ENCODE peak calls at places on chromosome 3, in ten cellular contexts. B is cardiac muscle cell, D is NAMALWA, X is cerebellar nuclear complex, G is activated T-helper 1 cell treated with Interleukin-2 at 50 U/mL for 16 hours, V is LoVo, A is BJ, N is sciatic nerve, E is anterior cingulate cortex, Z is globus pallidus. K is an unnamed sample.

GRCh38 chr3:116148881-116149530 is 296.3 kb downstream of the LSAMP start:
- DNase-seq in N (no peak), Z (no peak), V (no peak), E (no peak), D (no peak), G (no peak), X (no peak), A (no peak), B (no peak), K (no peak)

GRCh38 chr3:14534379-14535191 is 5.6 kb downstream of the GRIP2 start:
- DNase-seq in Z (no peak), B (no peak), V (no peak), G (no peak), E (no peak), A (no peak), N (no peak), D (no peak), X (no peak), K (no peak)

GRCh38 chr3:17743660-17743995 is 1.2 kb upstream of the TBC1D5 start:
- DNase-seq in G (no peak), N (no peak), E (no peak), X (no peak), D (no peak), B (no peak), Z (no peak), V (no peak), A (no peak), K (no peak)

GRCh38 chr3:71055602-71056001 is 527.9 kb downstream of the FOXP1 start:
- DNase-seq in A (no peak), E (no peak), D (no peak), V (no peak), B (no peak), Z (no peak), N (no peak), G (no peak), X (no peak), K (no peak)

GRCh38 chr3:4712109-4712508 is 219.0 kb downstream of the ITPR1 start:
- DNase-seq in V (peak), A (no peak), D (no peak), X (no peak), N (no peak), Z (no peak), G (no peak), E (no peak), B (no peak), K (no peak)

GRCh38 chr3:173869786-173870185 is 472.2 kb downstream of the NLGN1 start:
- DNase-seq in N (no peak), E (no peak), X (no peak), D (no peak), Z (peak), B (no peak), A (no peak), V (no peak), G (no peak), K (no peak)

GRCh38 chr3:46923559-46924350 is 46.2 kb downstream of the PTH1R start:
- DNase-seq in A (no peak), D (peak), X (no peak), E (no peak), V (no peak), B (peak), G (no peak), Z (no peak), N (peak), K (no peak)

GRCh38 chr3:50503504-50503903 is at the start of gene CACNA2D2:
- DNase-seq in B (peak), D (peak), V (no peak), N (peak), Z (peak), A (no peak), X (peak), E (peak), G (peak), K (peak)

GRCh38 chr3:120688121-120688520 is 6.1 kb upstream of the HGD start:
- DNase-seq in A (no peak), V (no peak), X (no peak), Z (peak), G (no peak), D (peak), B (no peak), E (no peak), N (no peak), K (no peak)

GRCh38 chr3:48688737-48689075 is 3.0 kb upstream of the NCKIPSD start:
- DNase-seq in Z (no peak), E (no peak), G (no peak), V (no peak), B (no peak), N (no peak), X (no peak), D (no peak), A (no peak), K (no peak)

GRCh38 chr3:115245437-115245836 is 98.3 kb upstream of the ZBTB20 start:
- DNase-seq in G (no peak), Z (no peak), N (no peak), V (peak), X (no peak), D (no peak), E (no peak), A (no peak), B (no peak), K (no peak)